ENCODE peak calls at places on chromosomes 13 and 19, in five cellular contexts. E, K, L, U and S are unnamed samples.

GRCh38 chr13:80508031-80508430 is 167.1 kb upstream of the SPRY2 start:
- DNase-seq in E (no peak), K (no peak), L (no peak), U (no peak), S (no peak)

GRCh38 chr13:65555973-65556372 is 1674.2 kb downstream of the PCDH9 start:
- DNase-seq in E (no peak), K (no peak), L (no peak), U (no peak), S (no peak)

GRCh38 chr13:79987323-79987722 is 353.6 kb downstream of the SPRY2 start:
- DNase-seq in E (no peak), K (no peak), L (no peak), U (peak), S (no peak)

GRCh38 chr13:100525453-100526298 is 62.9 kb downstream of the GGACT start:
- DNase-seq in E (no peak), K (no peak), L (no peak), U (no peak), S (no peak)

GRCh38 chr13:43054803-43055802 is 31.7 kb downstream of the DNAJC15 start:
- DNase-seq in E (peak), K (no peak), L (no peak), U (peak), S (no peak)

GRCh38 chr13:47545630-47546029 is 455.4 kb downstream of the SUCLA2 start:
- DNase-seq in E (no peak), K (no peak), L (peak), U (no peak), S (no peak)

GRCh38 chr13:81138353-81138995 is 797.5 kb upstream of the SPRY2 start:
- DNase-seq in E (no peak), K (no peak), L (no peak), U (no peak), S (no peak)

GRCh38 chr19:7618366-7618765 is 11.0 kb downstream of the XAB2 start:
- DNase-seq in E (peak), K (no peak), L (peak), U (peak), S (no peak)

GRCh38 chr13:23980160-23980551 is 82.9 kb upstream of the C1QTNF9B start:
- DNase-seq in E (peak), K (peak), L (peak), U (peak), S (peak)

GRCh38 chr19:50741179-50741933 is 18.2 kb downstream of the CLEC11A start:
- DNase-seq in E (no peak), K (no peak), L (no peak), U (no peak), S (no peak)

GRCh38 chr19:38559428-38560401 is 58.0 kb downstream of the MAP4K1 start:
- DNase-seq in E (no peak), K (no peak), L (peak), U (no peak), S (no peak)

GRCh38 chr19:1087813-1088418 is 7.3 kb downstream of the POLR2E start:
- DNase-seq in E (no peak), K (no peak), L (no peak), U (no peak), S (peak)

GRCh38 chr19:1370579-1371361 is 12.9 kb upstream of the NDUFS7 start:
- DNase-seq in E (no peak), K (no peak), L (no peak), U (no peak), S (no peak)

GRCh38 chr13:32246468-32246867 is 68.7 kb downstream of the ZAR1L start:
- DNase-seq in E (peak), K (peak), L (peak), U (peak), S (no peak)

GRCh38 chr19:3796358-3796757 is 10.2 kb upstream of the MATK start:
- DNase-seq in E (no peak), K (no peak), L (no peak), U (no peak), S (no peak)

GRCh38 chr13:48636550-48636949 is 17.2 kb upstream of the CYSLTR2 start:
- DNase-seq in E (no peak), K (no peak), L (no peak), U (no peak), S (no peak)

GRCh38 chr19:1748115-1748702 is 5.1 kb upstream of the ONECUT3 start:
- DNase-seq in E (peak), K (no peak), L (no peak), U (no peak), S (no peak)

GRCh38 chr13:27360562-27360961 is 63.9 kb upstream of the GTF3A start:
- DNase-seq in E (no peak), K (no peak), L (no peak), U (peak), S (no peak)
- H3K27ac ChIP-seq in E (no peak), K (no peak), L (no peak), U (peak), S (no peak)

DNA sequence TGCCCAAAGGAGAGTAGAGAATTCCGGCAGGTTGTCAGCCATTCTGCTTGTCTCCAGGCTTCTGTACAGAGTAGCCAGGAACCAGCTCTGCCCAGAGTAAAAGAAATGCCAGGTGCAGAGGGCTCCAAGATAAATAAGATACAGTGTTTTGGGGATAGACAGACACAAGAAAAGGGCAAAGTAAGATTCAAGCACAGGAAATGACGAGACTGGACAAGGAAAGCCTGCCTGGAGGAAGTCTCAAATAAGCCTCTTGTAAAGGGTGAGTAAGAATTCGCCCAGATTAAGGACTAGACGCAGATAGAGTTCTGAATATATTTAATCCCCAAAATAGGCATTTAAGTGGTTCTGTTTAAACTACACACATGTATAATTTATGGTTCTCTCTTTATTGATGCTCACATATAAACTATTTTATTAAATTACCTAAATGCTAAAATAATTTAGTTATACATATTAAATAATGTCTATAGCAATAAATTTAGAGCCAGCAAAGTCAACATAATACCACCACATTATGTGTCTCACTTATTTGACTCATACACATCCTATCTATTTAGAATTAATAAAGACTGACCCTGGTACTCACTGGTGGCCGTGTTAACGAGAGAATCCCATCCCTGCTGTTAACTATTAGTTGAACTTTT is 98.4 kb upstream of the RAP2A start:
- DNase-seq in E (no peak), K (no peak), L (no peak), U (no peak), S (no peak)
- H3K27ac ChIP-seq in E (no peak), K (peak), L (no peak), U (no peak), S (peak)

DNA sequence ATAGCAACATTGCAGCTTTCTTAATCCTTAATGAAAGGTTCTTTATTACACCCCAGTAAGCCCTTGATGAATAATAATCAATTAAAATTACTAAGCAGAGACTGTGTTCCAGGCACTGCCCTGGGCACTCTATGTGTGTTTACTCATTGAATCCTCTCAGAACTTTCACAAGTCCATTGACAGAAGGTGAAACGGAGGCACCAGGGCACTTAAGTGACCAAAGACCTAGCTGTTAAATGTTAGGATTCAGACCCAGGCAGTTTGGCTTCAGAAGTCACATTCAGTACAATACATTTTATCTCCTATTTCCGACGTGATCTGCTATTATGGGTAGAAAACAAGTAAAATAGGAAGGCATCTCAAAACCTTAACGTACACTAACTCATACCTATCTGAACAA is 2.7 kb downstream of the GPR183 start:
- DNase-seq in E (no peak), K (no peak), L (no peak), U (no peak), S (no peak)
- H3K27ac ChIP-seq in E (peak), K (no peak), L (peak), U (no peak), S (no peak)

GRCh38 chr13:113448885-113449692 is 4.2 kb downstream of the ADPRHL1 start:
- DNase-seq in E (peak), K (peak), L (peak), U (peak), S (peak)

GRCh38 chr13:113449693-113450347 is 3.5 kb downstream of the ADPRHL1 start:
- DNase-seq in E (no peak), K (no peak), L (no peak), U (no peak), S (no peak)

GRCh38 chr13:113453962-113454361 is 674 bp upstream of the ADPRHL1 start:
- DNase-seq in E (no peak), K (no peak), L (no peak), U (no peak), S (no peak)

GRCh38 chr13:113452942-113453901 is at the start of gene ADPRHL1:
- DNase-seq in E (no peak), K (no peak), L (no peak), U (no peak), S (no peak)

GRCh38 chr13:113451951-113452421 is 1.3 kb downstream of the ADPRHL1 start:
- DNase-seq in E (no peak), K (no peak), L (no peak), U (no peak), S (no peak)
- H3K27ac ChIP-seq in E (no peak), K (no peak), L (no peak), U (no peak), S (no peak)

GRCh38 chr13:33874871-33875270 is 56.9 kb downstream of the RFC3 start:
- DNase-seq in E (no peak), K (no peak), L (no peak), U (peak), S (no peak)

GRCh38 chr13:33871207-33872004 is 53.5 kb downstream of the RFC3 start:
- DNase-seq in E (no peak), K (no peak), L (no peak), U (no peak), S (no peak)

GRCh38 chr13:33873251-33873908 is 55.4 kb downstream of the RFC3 start:
- DNase-seq in E (no peak), K (no peak), L (no peak), U (no peak), S (no peak)

GRCh38 chr13:33870046-33870668 is 52.2 kb downstream of the RFC3 start:
- DNase-seq in E (no peak), K (no peak), L (no peak), U (no peak), S (no peak)

DNA sequence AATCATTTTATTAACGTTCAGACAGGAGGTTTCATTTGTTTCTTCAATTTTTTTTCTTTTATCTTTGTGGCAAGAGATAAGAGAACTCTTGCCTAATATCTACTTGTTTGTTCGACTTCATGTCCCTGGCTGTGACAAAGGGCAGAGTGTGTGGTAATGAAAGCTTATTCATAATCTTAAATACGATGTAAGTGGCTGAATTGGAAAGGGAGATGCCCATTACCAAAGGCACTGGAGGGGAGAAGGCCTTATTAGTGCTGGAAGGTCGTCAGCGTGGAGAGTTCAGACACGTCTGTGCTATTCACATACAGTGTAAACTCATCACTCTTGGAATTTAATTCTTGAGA is 54.0 kb downstream of the RFC3 start:
- DNase-seq in E (no peak), K (no peak), L (no peak), U (no peak), S (no peak)
- H3K27ac ChIP-seq in E (no peak), K (no peak), L (no peak), U (no peak), S (no peak)

DNA sequence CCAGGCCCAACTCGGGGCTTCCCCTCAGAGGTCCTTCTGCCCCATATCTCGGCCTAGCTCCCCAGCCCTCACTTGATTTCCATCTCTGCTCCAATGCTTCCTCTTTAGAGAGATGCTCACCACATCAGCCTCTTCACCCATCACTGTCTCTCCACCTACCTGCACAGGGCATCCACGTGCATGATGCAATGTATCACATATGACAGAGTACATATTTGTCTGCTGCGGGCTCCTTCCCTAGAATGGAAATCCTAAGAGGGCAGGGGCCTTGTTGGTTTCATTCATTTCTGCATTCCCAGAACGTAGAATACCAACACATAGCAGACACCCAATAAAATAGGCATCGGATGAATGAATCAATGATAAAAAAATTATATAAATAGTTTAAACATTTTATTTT is 130.3 kb downstream of the USP12 start:
- DNase-seq in E (no peak), K (no peak), L (no peak), U (no peak), S (no peak)
- H3K27ac ChIP-seq in E (no peak), K (peak), L (no peak), U (no peak), S (no peak)